ENCODE peak calls at places on chromosome 1, in five cellular contexts. B, I, V, E and D are unnamed samples. For H3K4me1, the result is how much of the 10 kb centered on the place peaks cover.

GRCh38 chr1:30977105-30977504 is 68.5 kb upstream of the SDC3 start:
- DNase-seq in I (no peak), V (peak), B (no peak), E (no peak), D (no peak)

GRCh38 chr1:186762653-186763052 is 66.1 kb upstream of the PLA2G4A start:
- DNase-seq in I (no peak), B (no peak), E (no peak), V (no peak), D (no peak)

GRCh38 chr1:204408074-204408507 is 3.5 kb downstream of the PPP1R15B start:
- DNase-seq in E (peak), B (peak), V (peak), I (peak), D (peak)

GRCh38 chr1:25952851-25953401 is 44.9 kb downstream of the PAFAH2 start:
- DNase-seq in E (no peak), I (peak), V (peak), B (no peak), D (peak)

GRCh38 chr1:162217674-162218073 is 148.2 kb downstream of the NOS1AP start:
- DNase-seq in E (no peak), V (peak), B (no peak), I (no peak), D (no peak)

GRCh38 chr1:109186704-109187071 is 27.0 kb upstream of the SARS1 start:
- DNase-seq in I (no peak), E (no peak), V (peak), B (peak), D (peak)

GRCh38 chr1:41639332-41639936 is 155.0 kb upstream of the EDN2 start:
- DNase-seq in V (peak), B (no peak), E (no peak), I (no peak), D (peak)

GRCh38 chr1:35560256-35561225 is 2.9 kb downstream of the NCDN start:
- DNase-seq in E (peak), V (peak), B (peak), I (peak), D (peak)

GRCh38 chr1:20538227-20538626 is 14.1 kb upstream of the FAM43B start:
- DNase-seq in E (no peak), B (no peak), V (no peak), I (no peak), D (no peak)

GRCh38 chr1:229119876-229120275 is 151.0 kb upstream of the RAB4A start:
- DNase-seq in V (no peak), E (no peak), I (no peak), B (no peak), D (no peak)

GRCh38 chr1:43269627-43270375 is at the start of gene TMEM125:
- DNase-seq in B (peak), V (no peak), I (peak), E (peak), D (no peak)

GRCh38 chr1:15702722-15703550 is 18.8 kb downstream of the PLEKHM2 start:
- DNase-seq in I (no peak), V (peak), E (peak), B (no peak), D (no peak)

GRCh38 chr1:215277537-215277936 is 195.0 kb downstream of the KCNK2 start:
- DNase-seq in B (no peak), I (no peak), E (no peak), V (peak), D (no peak)

GRCh38 chr1:7953850-7954609 is 7.5 kb upstream of the PARK7 start:
- DNase-seq in V (peak), E (peak), B (peak), I (peak), D (peak)

GRCh38 chr1:230322967-230323547 is 103.1 kb downstream of the PGBD5 start:
- DNase-seq in E (no peak), B (no peak), V (no peak), I (no peak), D (no peak)

GRCh38 chr1:201697174-201697573 is 131.8 kb upstream of the IPO9 start:
- DNase-seq in V (no peak), E (no peak), I (no peak), B (no peak), D (no peak)
- H3K4me1 ChIP-seq in V (under half), E (under half), I (under half), B (under half), D (under half)

GRCh38 chr1:60268451-60268850 is 194.9 kb upstream of the C1orf87 start:
- DNase-seq in B (no peak), I (no peak), V (no peak), E (no peak), D (no peak)
- H3K4me3 ChIP-seq in B (no peak), I (no peak), V (no peak), E (no peak), D (no peak)

GRCh38 chr1:226787638-226788037 is 48.6 kb upstream of the ITPKB start:
- DNase-seq in E (no peak), B (no peak), V (no peak), I (no peak), D (no peak)
- H3K27ac ChIP-seq in E (peak), B (no peak), V (no peak), I (no peak), D (no peak)

GRCh38 chr1:171596119-171596518 is 25.9 kb upstream of the MYOCOS start:
- DNase-seq in I (no peak), E (no peak), B (no peak), V (no peak), D (no peak)

GRCh38 chr1:171597203-171597602 is 24.8 kb upstream of the MYOCOS start:
- DNase-seq in E (no peak), I (no peak), V (peak), B (no peak), D (no peak)

GRCh38 chr1:171596705-171597104 is 25.3 kb upstream of the MYOCOS start:
- DNase-seq in V (no peak), E (no peak), I (no peak), B (no peak), D (no peak)

GRCh38 chr1:171595324-171595723 is 26.7 kb upstream of the MYOCOS start:
- DNase-seq in E (no peak), I (no peak), V (peak), B (no peak), D (no peak)

GRCh38 chr1:171600852-171601251 is 21.2 kb upstream of the MYOCOS start:
- DNase-seq in B (no peak), V (no peak), I (no peak), E (no peak), D (no peak)
- H3K4me1 ChIP-seq in B (under half), V (under half), I (under half), E (under half), D (under half)